ENCODE peak calls at places on chromosomes 11 and 22, in nine cellular contexts. E is thoracic aorta, H is neural progenitor cell, G is fibroblast of lung, P is sigmoid colon, V is Karpas-422, I is trophoblast cell, W is A549, L is cardiac muscle cell. Q is an unnamed sample.

GRCh38 chr11:93888026-93888425 is 37.6 kb upstream of the VSTM5 start:
- DNase-seq in E (no peak), H (no peak), G (no peak), P (no peak), V (no peak), I (peak; percentile 84), W (no peak), L (no peak), Q (no peak)

GRCh38 chr11:10107522-10107921 is 186.5 kb downstream of the SBF2 start:
- DNase-seq in E (no peak), H (no peak), G (no peak), P (no peak), V (no peak), I (no peak), W (no peak), L (no peak), Q (no peak)

GRCh38 chr22:26462971-26463661 is 20.5 kb downstream of the HPS4 start:
- DNase-seq in E (no peak), H (peak; percentile 66), G (peak; percentile 52), P (no peak), V (no peak), I (peak; percentile 96), W (no peak), L (no peak), Q (no peak)

GRCh38 chr11:109729761-109730160 is 307.8 kb downstream of the C11orf87 start:
- DNase-seq in E (no peak), H (no peak), G (no peak), P (no peak), V (peak; percentile 75), I (no peak), W (no peak), L (no peak), Q (no peak)

GRCh38 chr11:48129697-48130395 is 86.8 kb upstream of the OR4B1 start:
- DNase-seq in E (no peak), H (no peak), G (peak; percentile 20), P (no peak), V (no peak), I (no peak), W (no peak), L (peak; percentile 47), Q (no peak)

GRCh38 chr11:95245038-95245437 is 14.0 kb upstream of the SESN3 start:
- DNase-seq in E (no peak), H (peak; percentile 79), G (peak; percentile 80), P (no peak), V (no peak), I (peak; percentile 77), W (no peak), L (peak; percentile 73), Q (no peak)

GRCh38 chr11:121367434-121367833 is 74.9 kb downstream of the SC5D start:
- DNase-seq in E (no peak), H (no peak), G (no peak), P (no peak), V (peak; percentile 97), I (no peak), W (no peak), L (peak; percentile 36), Q (no peak)

GRCh38 chr11:62337682-62338181 is 484 bp downstream of the ASRGL1 start:
- DNase-seq in E (no peak), H (peak; percentile 58), G (peak; percentile 7), P (no peak), V (no peak), I (peak; percentile 16), W (peak; percentile 27), L (peak; percentile 9), Q (no peak)

GRCh38 chr22:29306175-29306829 is at the start of gene GAS2L1:
- DNase-seq in E (no peak), H (peak; percentile 81), G (peak; percentile 80), P (peak; percentile 94), V (peak; percentile 65), I (peak; percentile 77), W (peak; percentile 86), L (peak; percentile 88), Q (peak; percentile 68)

DNA sequence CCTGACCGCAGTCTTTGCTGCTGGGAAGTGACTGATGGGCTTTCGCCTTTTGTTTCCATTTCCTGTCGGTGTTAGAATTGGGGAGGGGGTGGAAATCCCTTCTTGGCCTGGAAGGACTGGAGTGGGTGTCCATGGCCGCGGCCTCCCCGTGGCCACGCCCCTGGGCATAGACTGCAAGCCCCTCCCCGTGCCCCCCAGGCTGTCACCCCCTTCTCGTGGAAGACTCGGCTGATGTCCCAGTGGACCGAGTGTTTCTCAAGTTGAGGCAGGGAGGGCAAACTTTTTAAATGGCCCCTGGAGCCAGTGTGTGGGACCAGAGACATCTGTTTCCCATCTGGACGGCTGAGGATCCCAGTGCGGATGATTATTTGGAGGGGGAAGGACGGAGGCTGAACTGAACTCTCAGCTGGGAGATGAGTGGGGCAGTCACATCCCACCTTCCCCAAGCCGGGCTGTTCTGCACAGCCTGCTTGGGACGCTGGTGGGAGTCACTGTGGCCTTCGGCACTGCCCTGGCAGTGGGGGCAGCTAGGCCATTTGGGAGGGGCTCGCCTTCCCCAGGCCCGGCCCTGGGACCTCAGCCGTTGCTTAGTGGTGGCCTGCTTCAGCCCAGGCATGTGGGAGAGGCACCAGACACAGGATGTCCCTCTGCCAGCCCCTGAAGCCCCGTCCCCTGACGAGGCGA is 1.6 kb downstream of the CD81 start:
- DNase-seq in E (no peak), H (peak; percentile 29), G (peak; percentile 49), P (peak; percentile 88), V (peak; percentile 41), I (no peak), W (no peak), L (peak; percentile 60), Q (peak; percentile 64)
- H3K27ac ChIP-seq in E (peak overlapping the region; percentile 96), H (no peak overlapping the region), G (peak overlapping the region; percentile 93), P (peak overlapping the region; percentile 100), V (peak overlapping the region; percentile 88), I (peak overlapping the region; percentile 19), W (peak overlapping the region; percentile 98), L (no peak overlapping the region), Q (peak overlapping the region; percentile 98)

GRCh38 chr22:47090591-47091240 is 328.3 kb downstream of the TBC1D22A start:
- DNase-seq in E (no peak), H (peak; percentile 47), G (peak; percentile 57), P (no peak), V (no peak), I (peak; percentile 19), W (no peak), L (peak; percentile 70), Q (no peak)

GRCh38 chr22:47092896-47093311 is 330.5 kb downstream of the TBC1D22A start:
- DNase-seq in E (no peak), H (no peak), G (peak; percentile 89), P (no peak), V (no peak), I (peak; percentile 55), W (no peak), L (peak; percentile 88), Q (no peak)

GRCh38 chr22:47091921-47092700 is 329.7 kb downstream of the TBC1D22A start:
- DNase-seq in E (no peak), H (no peak), G (no peak), P (no peak), V (no peak), I (no peak), W (no peak), L (no peak), Q (no peak)

GRCh38 chr22:47089796-47090460 is 327.5 kb downstream of the TBC1D22A start:
- DNase-seq in E (no peak), H (no peak), G (no peak), P (no peak), V (no peak), I (no peak), W (no peak), L (no peak), Q (no peak)

GRCh38 chr22:47091241-47091691 is 328.8 kb downstream of the TBC1D22A start:
- DNase-seq in E (no peak), H (peak; percentile 28), G (peak; percentile 14), P (no peak), V (no peak), I (peak; percentile 31), W (no peak), L (peak; percentile 36), Q (no peak)
- H3K4me3 ChIP-seq in E (peak overlapping the region; percentile 12), H (peak overlapping the region; percentile 41), G (peak overlapping the region; percentile 58), P (peak overlapping the region; percentile 28), V (no peak overlapping the region), I (no peak overlapping the region), W (no peak overlapping the region), L (peak overlapping the region; percentile 2), Q (peak overlapping the region; percentile 38)

DNA sequence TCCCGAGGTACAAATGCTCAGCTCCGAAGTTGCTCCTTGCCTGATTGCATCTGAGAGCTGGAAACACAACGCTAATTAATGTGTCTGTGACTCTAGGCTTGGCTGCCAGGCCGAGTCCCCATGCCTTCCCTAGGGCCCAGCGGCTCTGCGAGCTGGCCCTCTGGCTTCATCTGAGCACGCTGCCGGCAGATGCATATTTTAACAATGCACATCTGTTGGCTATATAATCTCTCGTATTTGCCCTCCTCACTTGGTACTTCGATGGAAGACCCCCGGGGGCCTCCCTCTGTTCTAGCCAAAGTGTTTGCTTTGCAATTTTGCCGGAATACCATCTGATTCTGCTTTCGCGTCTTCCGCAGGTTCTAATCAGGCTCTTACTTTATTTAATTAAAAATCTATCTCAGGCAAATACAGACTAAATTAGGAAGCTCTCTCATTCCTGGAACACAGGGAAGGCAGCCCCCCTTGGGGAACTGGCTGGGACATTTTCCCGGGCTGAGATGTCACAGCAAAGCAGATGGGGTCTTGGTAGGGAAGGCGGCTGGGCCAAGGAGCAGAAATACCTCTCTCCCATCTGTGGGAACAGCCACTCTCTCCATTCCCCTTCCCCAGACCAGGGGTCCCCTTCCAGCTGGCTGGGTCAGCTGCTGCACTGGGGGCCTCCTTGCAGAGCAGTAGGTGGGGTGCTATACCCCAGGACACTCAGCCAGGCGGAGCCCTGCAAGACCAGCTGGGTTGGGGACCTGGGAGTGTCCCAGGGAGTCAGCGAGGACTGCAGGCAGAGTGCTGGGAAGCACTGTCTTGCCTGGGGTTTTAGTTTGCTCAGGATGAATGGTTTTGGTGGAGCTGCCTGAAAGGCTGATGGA is 162.9 kb downstream of the ST3GAL4 start:
- DNase-seq in E (no peak), H (no peak), G (no peak), P (peak; percentile 32), V (no peak), I (no peak), W (no peak), L (no peak), Q (no peak)
- H3K4me1 ChIP-seq in E (no peaks in the 10 kb centered on the region), H (peaks cover 20% of the 10 kb centered on the region), G (no peaks in the 10 kb centered on the region), P (no peaks in the 10 kb centered on the region), V (peaks cover 21% of the 10 kb centered on the region), I (no peaks in the 10 kb centered on the region), W (peaks cover 6% of the 10 kb centered on the region), L (no peaks in the 10 kb centered on the region), Q (no peaks in the 10 kb centered on the region)

DNA sequence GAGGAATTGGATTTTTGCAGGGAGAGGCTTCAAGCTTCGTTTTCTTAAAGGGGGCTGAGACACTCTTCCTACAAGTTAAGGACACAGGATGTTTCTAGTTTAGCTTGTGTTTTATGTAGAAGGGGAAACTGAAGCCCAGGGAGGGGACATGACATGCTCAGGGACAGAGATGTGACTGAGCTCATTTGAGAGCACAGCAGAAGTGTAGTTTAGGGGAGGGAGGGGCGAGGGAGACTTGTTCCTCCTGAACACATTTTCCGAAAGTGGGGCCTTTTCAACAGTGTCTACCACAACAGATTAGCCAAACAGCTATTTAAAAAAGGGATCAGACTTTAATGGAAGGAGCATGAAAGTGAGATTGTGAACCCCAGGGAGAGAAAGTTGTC is 148.1 kb downstream of the FBXO7 start:
- DNase-seq in E (no peak), H (peak; percentile 52), G (no peak), P (no peak), V (no peak), I (no peak), W (no peak), L (no peak), Q (no peak)
- H3K27ac ChIP-seq in E (no peak overlapping the region), H (peak overlapping the region; percentile 100), G (peak overlapping the region; percentile 94), P (peak overlapping the region; percentile 88), V (no peak overlapping the region), I (peak overlapping the region; percentile 81), W (no peak overlapping the region), L (peak overlapping the region; percentile 100), Q (peak overlapping the region; percentile 82)

GRCh38 chr22:19759459-19759993 is 1.1 kb upstream of the TBX1 start:
- DNase-seq in E (no peak), H (peak; percentile 73), G (no peak), P (no peak), V (no peak), I (no peak), W (no peak), L (no peak), Q (no peak)
- H3K4me3 ChIP-seq in E (peak overlapping the region; percentile 62), H (no peak overlapping the region), G (no peak overlapping the region), P (no peak overlapping the region), V (no peak overlapping the region), I (no peak overlapping the region), W (no peak overlapping the region), L (no peak overlapping the region), Q (peak overlapping the region; percentile 44)